ENCODE peak calls at places on chromosome 2, in four cellular contexts. Q, S, V and Y are unnamed samples.
A peak's percentile ranks its signal among the peaks of the same experiment; 100 is the strongest.

GRCh38 chr2:4272261-4272858 is 569.0 kb downstream of the DCDC2C start:
- DNase-seq in V (no peak), Q (no peak), S (no peak), Y (no peak)

GRCh38 chr2:113077921-113078320 is 10.2 kb downstream of the IL1F10 start:
- DNase-seq in S (no peak), V (no peak), Q (no peak), Y (no peak)

GRCh38 chr2:75018162-75018561 is 59.7 kb downstream of the POLE4 start:
- DNase-seq in V (no peak), Q (no peak), S (no peak), Y (no peak)

GRCh38 chr2:235909371-235909770 is 258.8 kb downstream of the GBX2 start:
- DNase-seq in Q (peak; percentile 48), V (no peak), S (no peak), Y (no peak)

GRCh38 chr2:39568561-39569006 is 97.1 kb upstream of the TMEM178A start:
- DNase-seq in Q (no peak), V (no peak), S (peak; percentile 56), Y (no peak)

GRCh38 chr2:197852127-197852526 is 47.7 kb downstream of the PLCL1 start:
- DNase-seq in Q (peak; percentile 19), S (no peak), V (peak; percentile 32), Y (no peak)

GRCh38 chr2:176657391-176657790 is 388.1 kb downstream of the MTX2 start:
- DNase-seq in V (no peak), S (no peak), Q (no peak), Y (no peak)

GRCh38 chr2:98601532-98602132 is 6.7 kb downstream of the COA5 start:
- DNase-seq in V (peak; percentile 65), S (peak; percentile 69), Q (no peak), Y (peak; percentile 23)

DNA sequence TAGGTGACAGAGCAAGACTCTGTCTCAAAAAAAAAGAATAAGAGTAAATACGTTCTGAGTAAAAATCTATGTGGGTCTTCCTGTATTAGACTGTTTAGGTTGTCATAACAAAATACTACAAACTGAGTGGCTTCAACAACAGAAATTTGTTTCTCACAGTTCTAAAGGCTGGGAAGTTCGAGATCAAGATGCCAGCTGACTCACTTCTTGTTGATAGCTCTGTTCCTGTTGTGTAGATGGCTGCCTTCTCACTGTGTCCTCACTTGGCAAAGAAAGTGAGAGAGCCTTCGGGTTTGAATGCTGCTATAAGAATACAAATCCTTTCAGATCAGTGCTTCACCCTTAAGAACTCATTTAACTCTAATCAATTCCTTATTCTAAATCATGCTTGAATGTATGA is 430.0 kb upstream of the VWC2L start:
- DNase-seq in S (no peak), Q (no peak), V (no peak), Y (no peak)
- H2AFZ ChIP-seq in S (no peak overlapping the region), Q (no peak overlapping the region), V (peak overlapping the region; percentile 61), Y (no peak overlapping the region)

DNA sequence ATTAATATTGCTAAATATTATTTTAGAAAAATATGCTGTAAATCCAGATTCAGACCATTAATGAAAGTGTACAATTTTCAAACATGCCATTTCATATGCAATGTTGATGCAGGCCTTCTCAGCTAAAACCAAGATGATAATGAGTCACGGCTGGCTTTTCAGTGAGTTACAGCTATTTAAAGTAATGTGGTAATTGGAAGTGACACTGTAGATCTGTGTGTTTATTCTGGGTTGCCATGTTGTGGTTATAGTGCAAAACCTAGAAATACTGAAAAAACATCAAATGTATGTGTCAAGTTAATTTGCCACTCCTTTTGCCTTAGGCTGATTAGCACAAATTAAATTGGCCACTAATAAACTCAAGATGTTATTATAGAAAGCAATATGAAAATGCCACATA is 506.6 kb downstream of the ERBB4 start:
- DNase-seq in Q (no peak), V (peak; percentile 3), S (no peak), Y (no peak)
- TF ChIP-seq ELF1 in Q (no peak), V (no peak), S (no peak), Y (no peak)

DNA sequence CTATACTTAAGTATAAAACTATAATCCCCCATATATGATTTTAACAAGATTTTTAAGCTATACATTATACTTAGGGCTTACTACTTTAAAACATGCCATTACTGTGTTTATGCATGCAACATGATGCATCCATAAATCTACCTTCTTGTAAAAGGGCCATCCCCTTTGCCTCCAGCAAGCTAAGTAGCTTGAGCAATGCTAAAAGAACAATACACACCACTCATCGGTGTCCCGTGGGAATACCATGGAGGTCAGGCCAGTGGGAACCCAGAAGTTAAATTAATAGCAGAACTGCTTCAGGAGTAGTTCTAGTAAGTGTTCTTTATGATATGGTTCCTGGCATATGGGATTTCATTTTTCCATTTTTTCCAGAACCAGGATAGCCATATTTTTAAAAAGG is 37.8 kb downstream of the SH3RF3 start:
- DNase-seq in V (no peak), Q (no peak), S (no peak), Y (no peak)
- H3K9ac ChIP-seq in V (no peak overlapping the region), Q (no peak overlapping the region), S (no peak overlapping the region), Y (no peak overlapping the region)

DNA sequence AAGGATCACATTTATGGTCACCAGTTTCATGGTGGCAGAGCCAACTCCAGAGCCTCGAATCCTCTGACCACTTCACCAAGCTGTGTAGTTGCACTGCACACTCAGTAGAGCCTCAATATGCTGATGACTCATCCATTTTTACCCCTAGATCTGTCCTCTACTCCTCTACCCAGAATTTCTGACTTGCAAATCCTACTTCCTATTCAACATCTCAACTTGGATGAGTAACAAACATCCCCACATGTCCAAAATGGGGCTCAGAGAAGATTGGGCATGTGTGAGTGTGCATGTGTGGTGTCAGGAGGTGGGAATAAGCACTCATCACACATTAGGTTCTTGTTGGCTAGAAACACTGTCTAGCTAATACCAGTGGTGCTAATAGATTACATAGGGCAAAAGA is 57.8 kb upstream of the IGFBP2 start:
- DNase-seq in S (no peak), V (no peak), Q (no peak), Y (no peak)
- H2AFZ ChIP-seq in S (no peak overlapping the region), V (no peak overlapping the region), Q (no peak overlapping the region), Y (no peak overlapping the region)

GRCh38 chr2:78861546-78861945 is 164.0 kb upstream of the REG3G start:
- DNase-seq in Q (peak; percentile 23), S (peak; percentile 51), V (peak; percentile 16), Y (no peak)
- TF ChIP-seq ELF1 in Q (no peak), S (no peak), V (no peak), Y (no peak)

GRCh38 chr2:18754286-18754685 is 164.9 kb upstream of the NT5C1B start:
- DNase-seq in V (no peak), S (peak; percentile 20), Q (no peak), Y (no peak)

GRCh38 chr2:18753722-18754121 is 164.4 kb upstream of the NT5C1B start:
- DNase-seq in Q (no peak), S (no peak), V (no peak), Y (no peak)

GRCh38 chr2:18752022-18752493 is 162.7 kb upstream of the NT5C1B start:
- DNase-seq in V (no peak), S (peak; percentile 73), Q (no peak), Y (no peak)

GRCh38 chr2:18750662-18751554 is 161.5 kb upstream of the NT5C1B start:
- DNase-seq in S (no peak), V (no peak), Q (no peak), Y (no peak)

GRCh38 chr2:18752667-18753422 is 163.5 kb upstream of the NT5C1B start:
- DNase-seq in S (no peak), V (no peak), Q (no peak), Y (no peak)
- H3K9ac ChIP-seq in S (no peak overlapping the region), V (no peak overlapping the region), Q (no peak overlapping the region), Y (no peak overlapping the region)

GRCh38 chr2:165144315-165144714 is 59.5 kb downstream of the SCN3A start:
- DNase-seq in Q (no peak), S (no peak), V (no peak), Y (no peak)
- H2AFZ ChIP-seq in Q (no peak overlapping the region), S (no peak overlapping the region), V (no peak overlapping the region), Y (no peak overlapping the region)

DNA sequence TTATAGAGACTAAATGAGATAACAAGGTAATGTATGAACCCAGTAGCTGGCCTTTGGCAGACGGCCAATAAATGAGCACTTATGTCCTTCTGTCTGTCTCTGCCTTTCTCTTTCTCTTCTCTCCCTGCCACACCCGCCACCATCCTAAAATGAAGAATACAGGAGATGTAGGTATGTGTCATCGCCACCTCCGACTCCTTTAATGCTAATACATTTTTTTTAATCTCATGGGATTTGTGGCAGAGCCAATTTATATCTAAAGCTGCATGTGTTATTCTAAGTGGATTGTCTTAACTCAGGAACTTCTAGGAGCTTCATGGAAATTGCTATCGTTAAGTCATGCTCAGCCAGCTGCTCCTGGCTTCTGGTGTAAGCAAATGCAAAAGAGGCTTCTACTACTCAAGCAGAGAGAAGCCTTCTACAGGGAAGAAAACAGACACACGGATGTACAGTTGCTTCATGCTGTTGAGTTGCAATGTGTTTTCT is 2.2 kb downstream of the TM4SF20 start:
- DNase-seq in S (no peak), V (no peak), Q (no peak), Y (no peak)
- TF ChIP-seq ELF1 in S (no peak), V (no peak), Q (no peak), Y (no peak)